ENCODE peak calls at places on chromosomes 12 and 14, in six cellular contexts. P is NCI-H345, L is H54, E is mesothelial cell of epicardium, T is ecto neural progenitor cell, H is Caco-2. C is an unnamed sample.

GRCh38 chr12:62282375-62282774 is 22.2 kb downstream of the USP15 start:
- DNase-seq in L (no peak), P (no peak), T (no peak), E (no peak), H (no peak), C (no peak)

GRCh38 chr12:119988440-119988787 is 622 bp upstream of the BICDL1 start:
- DNase-seq in H (no peak), E (no peak), T (no peak), L (peak), P (no peak), C (no peak)

GRCh38 chr12:79162948-79163347 is 298.4 kb downstream of the SYT1 start:
- DNase-seq in P (no peak), H (peak), E (no peak), T (no peak), L (no peak), C (no peak)

GRCh38 chr12:120710805-120711296 is 593 bp downstream of the UNC119B start:
- DNase-seq in T (no peak), H (peak), L (no peak), P (peak), E (peak), C (no peak)

GRCh38 chr12:132173135-132174014 is 29.1 kb downstream of the NOC4L start:
- DNase-seq in L (no peak), T (no peak), H (no peak), P (no peak), E (no peak), C (no peak)

GRCh38 chr12:126418357-126418756 is 1353.1 kb downstream of the AACS start:
- DNase-seq in T (no peak), L (no peak), H (no peak), E (no peak), P (no peak), C (no peak)

GRCh38 chr12:123516221-123516780 is 17.2 kb downstream of the RILPL1 start:
- DNase-seq in T (peak), P (no peak), H (peak), L (no peak), E (no peak), C (no peak)

GRCh38 chr14:101562659-101563351 is 1.5 kb downstream of the DIO3 start:
- DNase-seq in T (no peak), L (no peak), P (peak), E (no peak), H (no peak), C (no peak)

GRCh38 chr14:100474176-100474575 is 113.0 kb downstream of the BEGAIN start:
- DNase-seq in E (no peak), L (no peak), T (no peak), P (peak), H (no peak), C (no peak)

GRCh38 chr12:19971396-19971802 is 396.9 kb upstream of the PDE3A start:
- DNase-seq in T (peak), P (no peak), L (no peak), H (peak), E (no peak), C (no peak)